ENCODE peak calls at places on chromosomes 11 and 22, in nine cellular contexts. U is Peyer's patch, B is skeletal muscle cell, G is neural progenitor cell, X is glutamatergic neuron, K is sigmoid colon, W is hippocampal formation, S is choroid plexus epithelial cell, H is epithelial cell of esophagus. Z is an unnamed sample.

GRCh38 chr22:19120829-19121630 is 1.2 kb downstream of the DGCR2 start:
- DNase-seq in X (no peak), W (no peak), U (peak), H (peak), K (no peak), G (peak), S (peak), B (no peak), Z (no peak)

GRCh38 chr11:44618561-44619425 is 53.3 kb downstream of the CD82 start:
- DNase-seq in K (peak), W (no peak), H (no peak), X (no peak), B (no peak), S (no peak), G (no peak), U (peak), Z (no peak)

GRCh38 chr11:69080361-69080973 is 31.7 kb downstream of the TPCN2 start:
- DNase-seq in X (no peak), K (no peak), B (no peak), G (no peak), S (no peak), W (no peak), H (peak), U (no peak), Z (no peak)

GRCh38 chr11:75563978-75564552 is 2.0 kb downstream of the SERPINH1 start:
- DNase-seq in U (no peak), H (no peak), X (peak), W (no peak), K (peak), B (peak), G (peak), S (peak), Z (peak)

GRCh38 chr11:100908746-100909145 is 220.9 kb downstream of the PGR start:
- DNase-seq in H (no peak), X (no peak), K (no peak), U (no peak), W (no peak), B (no peak), S (peak), G (no peak), Z (no peak)

GRCh38 chr11:8709002-8709672 is 26.5 kb downstream of the RPL27A start:
- DNase-seq in S (no peak), G (no peak), B (peak), X (no peak), H (no peak), U (peak), K (peak), W (peak), Z (peak)

GRCh38 chr11:44497995-44498394 is 67.5 kb upstream of the CD82 start:
- DNase-seq in B (no peak), G (no peak), U (no peak), W (no peak), H (no peak), K (no peak), X (no peak), S (no peak), Z (no peak)

GRCh38 chr11:1889941-1890855 is 1.5 kb downstream of the PRR33 start:
- DNase-seq in U (no peak), X (no peak), S (no peak), H (no peak), G (no peak), B (no peak), W (no peak), K (no peak), Z (no peak)

GRCh38 chr22:26740253-26740652 is 82.9 kb downstream of the MIAT start:
- DNase-seq in X (no peak), U (no peak), H (no peak), G (peak), S (no peak), B (no peak), W (no peak), K (no peak), Z (no peak)

GRCh38 chr11:13348305-13348704 is 70.7 kb downstream of the BMAL1 start:
- DNase-seq in S (no peak), W (no peak), X (no peak), U (no peak), K (no peak), G (no peak), B (no peak), H (no peak), Z (no peak)

GRCh38 chr11:1739576-1739975 is 10.8 kb downstream of the IFITM10 start:
- DNase-seq in S (no peak), G (no peak), H (no peak), X (no peak), U (peak), W (no peak), B (no peak), K (no peak), Z (no peak)

GRCh38 chr11:2173150-2173693 is 1.6 kb upstream of the TH start:
- DNase-seq in G (peak), W (no peak), X (no peak), H (peak), U (no peak), B (no peak), S (peak), K (no peak), Z (no peak)

GRCh38 chr11:76783901-76784813 is 1.0 kb downstream of the TSKU start:
- DNase-seq in K (peak), W (no peak), H (peak), X (peak), S (peak), B (peak), G (peak), U (no peak), Z (peak)

GRCh38 chr11:11409916-11410315 is 56.9 kb upstream of the CSNK2A3 start:
- DNase-seq in U (no peak), X (no peak), G (no peak), S (no peak), W (no peak), B (no peak), H (no peak), K (no peak), Z (no peak)

GRCh38 chr11:117239295-117239694 is 6.8 kb downstream of the RNF214 start:
- DNase-seq in S (peak), X (no peak), H (peak), W (no peak), G (no peak), K (no peak), U (no peak), B (peak), Z (peak)

GRCh38 chr11:108224908-108225786 is 2.3 kb downstream of the ATM start:
- DNase-seq in G (no peak), B (no peak), U (no peak), K (no peak), X (no peak), H (no peak), W (no peak), S (no peak), Z (no peak)

GRCh38 chr11:6638437-6638836 is 17.2 kb downstream of the DCHS1 start:
- DNase-seq in U (no peak), X (no peak), S (peak), K (no peak), B (no peak), G (no peak), W (no peak), H (no peak), Z (no peak)

GRCh38 chr11:113587318-113587739 is 112.1 kb upstream of the DRD2 start:
- DNase-seq in S (no peak), B (no peak), K (no peak), G (no peak), U (no peak), W (no peak), X (no peak), H (peak), Z (no peak)

GRCh38 chr11:92253945-92254344 is 29.3 kb downstream of the FAT3 start:
- DNase-seq in K (no peak), B (no peak), G (no peak), H (no peak), S (peak), W (no peak), X (no peak), U (no peak), Z (peak)

GRCh38 chr11:121534131-121535093 is 81.6 kb upstream of the SORL1-AS1 start:
- DNase-seq in G (no peak), X (peak), H (peak), B (peak), S (peak), K (no peak), W (peak), U (no peak), Z (peak)

GRCh38 chr22:44684506-44685383 is 17.3 kb upstream of the PRR5 start:
- DNase-seq in S (peak), G (peak), W (no peak), B (no peak), H (peak), U (peak), X (peak), K (peak), Z (peak)

GRCh38 chr22:44171486-44172076 is 9.1 kb upstream of the PARVG start:
- DNase-seq in G (no peak), B (no peak), U (no peak), S (no peak), K (no peak), W (no peak), X (no peak), H (no peak), Z (no peak)

GRCh38 chr11:11501546-11502274 is 120.1 kb downstream of the GALNT18 start:
- DNase-seq in X (no peak), B (no peak), S (no peak), K (no peak), H (peak), W (no peak), U (no peak), G (no peak), Z (no peak)

GRCh38 chr11:63858628-63859550 is 20.0 kb downstream of the MARK2 start:
- DNase-seq in B (peak), G (no peak), X (no peak), K (peak), H (no peak), S (peak), W (no peak), U (peak), Z (no peak)